ENCODE peak calls at places on chromosomes 5 and 9, in four cellular contexts. One of them, this sample, is unnamed.

GRCh38 chr9:34279431-34279830 is 49.6 kb downstream of the KIF24 start:
- DNase-seq in CD8-positive, alpha-beta T cell: no peak
- DNase-seq in AG08395: peak
- DNase-seq in AG10803: no peak
- DNase-seq in this sample: no peak

GRCh38 chr9:36932198-36932597 is 101.9 kb downstream of the PAX5 start:
- DNase-seq in CD8-positive, alpha-beta T cell: no peak
- DNase-seq in AG08395: no peak
- DNase-seq in AG10803: no peak
- DNase-seq in this sample: no peak

GRCh38 chr5:98816574-98817222 is 43.2 kb downstream of the RGMB start:
- DNase-seq in CD8-positive, alpha-beta T cell: no peak
- DNase-seq in AG08395: no peak
- DNase-seq in AG10803: no peak
- DNase-seq in this sample: no peak

GRCh38 chr5:67989457-67989856 is 226.1 kb upstream of the PIK3R1 start:
- DNase-seq in CD8-positive, alpha-beta T cell: no peak
- DNase-seq in AG08395: no peak
- DNase-seq in AG10803: peak
- DNase-seq in this sample: no peak

GRCh38 chr5:119269061-119269579 is 86.7 kb upstream of the TNFAIP8 start:
- DNase-seq in CD8-positive, alpha-beta T cell: no peak
- DNase-seq in AG08395: peak
- DNase-seq in AG10803: no peak
- DNase-seq in this sample: no peak

GRCh38 chr9:21081999-21082398 is 4.3 kb upstream of the IFNB1 start:
- DNase-seq in CD8-positive, alpha-beta T cell: no peak
- DNase-seq in AG08395: no peak
- DNase-seq in AG10803: no peak
- DNase-seq in this sample: no peak

GRCh38 chr5:23820764-23821471 is 313.5 kb downstream of the PRDM9 start:
- DNase-seq in CD8-positive, alpha-beta T cell: no peak
- DNase-seq in AG08395: peak
- DNase-seq in AG10803: peak
- DNase-seq in this sample: no peak

GRCh38 chr5:128546658-128547281 is 8.7 kb upstream of the FBN2 start:
- DNase-seq in CD8-positive, alpha-beta T cell: no peak
- DNase-seq in AG08395: no peak
- DNase-seq in AG10803: no peak
- DNase-seq in this sample: no peak

GRCh38 chr5:22918511-22918910 is 65.4 kb upstream of the CDH12 start:
- DNase-seq in CD8-positive, alpha-beta T cell: no peak
- DNase-seq in AG08395: no peak
- DNase-seq in AG10803: no peak
- DNase-seq in this sample: no peak

GRCh38 chr5:10601246-10602030 is 37.6 kb downstream of the ANKRD33B start:
- DNase-seq in CD8-positive, alpha-beta T cell: no peak
- DNase-seq in AG08395: peak
- DNase-seq in AG10803: peak
- DNase-seq in this sample: no peak

GRCh38 chr5:57939771-57940170 is 457.2 kb upstream of the ACTBL2 start:
- DNase-seq in CD8-positive, alpha-beta T cell: no peak
- DNase-seq in AG08395: no peak
- DNase-seq in AG10803: no peak
- DNase-seq in this sample: no peak

GRCh38 chr5:143401846-143402463 is 1.5 kb downstream of the NR3C1 start:
- DNase-seq in CD8-positive, alpha-beta T cell: no peak
- DNase-seq in AG08395: no peak
- DNase-seq in AG10803: no peak
- DNase-seq in this sample: peak

GRCh38 chr9:130768265-130768664 is 66.8 kb upstream of the ABL1 start:
- DNase-seq in CD8-positive, alpha-beta T cell: no peak
- DNase-seq in AG08395: no peak
- DNase-seq in AG10803: peak
- DNase-seq in this sample: no peak

GRCh38 chr9:69857828-69858227 is 37.2 kb downstream of the CFAP95 start:
- DNase-seq in CD8-positive, alpha-beta T cell: no peak
- DNase-seq in AG08395: no peak
- DNase-seq in AG10803: no peak
- DNase-seq in this sample: no peak

GRCh38 chr5:176373100-176373818 is 8.0 kb downstream of the ARL10 start:
- DNase-seq in CD8-positive, alpha-beta T cell: no peak
- DNase-seq in AG08395: peak
- DNase-seq in AG10803: peak
- DNase-seq in this sample: no peak

GRCh38 chr9:115964710-115965347 is 188.8 kb upstream of the PAPPA start:
- DNase-seq in CD8-positive, alpha-beta T cell: no peak
- DNase-seq in AG08395: no peak
- DNase-seq in AG10803: peak
- DNase-seq in this sample: no peak

GRCh38 chr9:71483457-71483856 is 284.9 kb downstream of the CEMIP2 start:
- DNase-seq in CD8-positive, alpha-beta T cell: no peak
- DNase-seq in AG08395: no peak
- DNase-seq in AG10803: no peak
- DNase-seq in this sample: no peak

GRCh38 chr9:136533775-136534157 is 12.1 kb downstream of the NOTCH1 start:
- DNase-seq in CD8-positive, alpha-beta T cell: peak
- DNase-seq in AG08395: no peak
- DNase-seq in AG10803: no peak
- DNase-seq in this sample: peak

GRCh38 chr9:94554439-94555331 is at the start of gene PCAT7:
- DNase-seq in CD8-positive, alpha-beta T cell: no peak
- DNase-seq in AG08395: peak
- DNase-seq in AG10803: peak
- DNase-seq in this sample: no peak

GRCh38 chr5:176778921-176779465 is 31.4 kb upstream of the UNC5A start:
- DNase-seq in CD8-positive, alpha-beta T cell: no peak
- DNase-seq in AG08395: no peak
- DNase-seq in AG10803: no peak
- DNase-seq in this sample: no peak

GRCh38 chr9:127557466-127557869 is 54.6 kb upstream of the STXBP1 start:
- DNase-seq in CD8-positive, alpha-beta T cell: no peak
- DNase-seq in AG08395: peak
- DNase-seq in AG10803: peak
- DNase-seq in this sample: no peak

GRCh38 chr5:16140944-16141343 is 38.6 kb downstream of the MARCHF11 start:
- DNase-seq in CD8-positive, alpha-beta T cell: no peak
- DNase-seq in AG08395: no peak
- DNase-seq in AG10803: no peak
- DNase-seq in this sample: no peak

GRCh38 chr5:42596817-42597216 is 159.8 kb upstream of the CCDC152 start:
- DNase-seq in CD8-positive, alpha-beta T cell: no peak
- DNase-seq in AG08395: no peak
- DNase-seq in AG10803: no peak
- DNase-seq in this sample: no peak

GRCh38 chr9:116617389-116617788 is 69.7 kb upstream of the TRIM32 start:
- DNase-seq in CD8-positive, alpha-beta T cell: no peak
- DNase-seq in AG08395: no peak
- DNase-seq in AG10803: no peak
- DNase-seq in this sample: no peak

GRCh38 chr5:150710165-150710564 is 9.3 kb upstream of the RBM22 start:
- DNase-seq in CD8-positive, alpha-beta T cell: no peak
- DNase-seq in AG08395: peak
- DNase-seq in AG10803: peak
- DNase-seq in this sample: no peak

GRCh38 chr9:126874546-126875314 is 14.3 kb downstream of the ZBTB34 start:
- DNase-seq in CD8-positive, alpha-beta T cell: no peak
- DNase-seq in AG08395: no peak
- DNase-seq in AG10803: no peak
- DNase-seq in this sample: no peak

GRCh38 chr5:94620257-94620656 is 1.8 kb downstream of the SLF1 start:
- DNase-seq in CD8-positive, alpha-beta T cell: no peak
- DNase-seq in AG08395: no peak
- DNase-seq in AG10803: no peak
- DNase-seq in this sample: no peak

GRCh38 chr9:109560470-109561132 is 62.5 kb upstream of the PTPN3 start:
- DNase-seq in CD8-positive, alpha-beta T cell: no peak
- DNase-seq in AG08395: no peak
- DNase-seq in AG10803: no peak
- DNase-seq in this sample: no peak

GRCh38 chr5:27748847-27749246 is 710.5 kb upstream of the CDH9 start:
- DNase-seq in CD8-positive, alpha-beta T cell: no peak
- DNase-seq in AG08395: no peak
- DNase-seq in AG10803: no peak
- DNase-seq in this sample: no peak

GRCh38 chr9:98231770-98232478 is 23.5 kb downstream of the TBC1D2 start:
- DNase-seq in CD8-positive, alpha-beta T cell: no peak
- DNase-seq in AG08395: peak
- DNase-seq in AG10803: peak
- DNase-seq in this sample: no peak